ENCODE peak calls at places on chromosomes 7 and 10, in five cellular contexts. E is T-helper 22 cell, X is NCI-H187, P is DMS153, Z is cardiac septum. F is an unnamed sample.

GRCh38 chr10:52653510-52653909 is 119.1 kb downstream of the MBL2 start:
- DNase-seq in X (no peak), P (no peak), Z (no peak), E (no peak), F (no peak)

GRCh38 chr10:15333909-15334649 is 37.0 kb downstream of the FAM171A1 start:
- DNase-seq in P (no peak), E (no peak), Z (no peak), X (no peak), F (peak; percentile 47)

GRCh38 chr7:137760111-137760510 is 86.7 kb downstream of the DGKI start:
- DNase-seq in X (no peak), E (no peak), P (no peak), Z (no peak), F (no peak)

GRCh38 chr7:14685112-14685511 is 217.4 kb downstream of the DGKB start:
- DNase-seq in Z (no peak), E (no peak), X (no peak), P (no peak), F (no peak)

GRCh38 chr7:10838205-10838604 is 135.5 kb upstream of the PHF14 start:
- DNase-seq in P (no peak), X (no peak), Z (no peak), E (no peak), F (no peak)

GRCh38 chr10:47346572-47347302 is 1.4 kb upstream of the RBP3 start:
- DNase-seq in X (peak; percentile 3), E (no peak), P (peak; percentile 56), Z (peak; percentile 63), F (no peak)

GRCh38 chr10:113028393-113029054 is 78.5 kb downstream of the TCF7L2 start:
- DNase-seq in X (no peak), E (no peak), P (no peak), Z (peak; percentile 29), F (no peak)

GRCh38 chr7:119957335-119957734 is 315.6 kb upstream of the KCND2 start:
- DNase-seq in E (no peak), X (no peak), P (no peak), Z (no peak), F (no peak)

GRCh38 chr7:19620470-19620869 is 88.4 kb downstream of the POLR1F start:
- DNase-seq in X (no peak), Z (no peak), P (no peak), E (no peak), F (no peak)

GRCh38 chr10:85862771-85863170 is 503.8 kb downstream of the GRID1 start:
- DNase-seq in P (no peak), X (no peak), Z (no peak), E (no peak), F (no peak)

GRCh38 chr7:69756235-69756634 is 158.0 kb downstream of the AUTS2 start:
- DNase-seq in X (no peak), E (no peak), Z (no peak), P (no peak), F (no peak)

GRCh38 chr10:103685880-103686669 is 169.3 kb downstream of the SH3PXD2A start:
- DNase-seq in P (peak; percentile 34), X (peak; percentile 2), Z (peak; percentile 84), E (peak; percentile 32), F (peak; percentile 64)

GRCh38 chr10:14146005-14146404 is 184.7 kb downstream of the FRMD4A start:
- DNase-seq in P (no peak), E (no peak), X (no peak), Z (no peak), F (no peak)

GRCh38 chr7:110386914-110387313 is 704.0 kb upstream of the LRRN3 start:
- DNase-seq in X (no peak), Z (no peak), E (no peak), P (no peak), F (peak; percentile 83)

GRCh38 chr10:51297438-51297837 is 223.2 kb downstream of the PRKG1 start:
- DNase-seq in P (no peak), X (no peak), Z (no peak), E (no peak), F (no peak)

GRCh38 chr7:30772984-30773383 is 1.8 kb downstream of the MINDY4 start:
- DNase-seq in X (no peak), E (no peak), P (no peak), Z (no peak), F (no peak)

GRCh38 chr7:158828343-158829020 is 827 bp downstream of the ESYT2 start:
- DNase-seq in X (no peak), Z (peak; percentile 78), P (no peak), E (peak; percentile 7), F (peak; percentile 16)

GRCh38 chr7:150631866-150632864 is at the start of gene GIMAP6:
- DNase-seq in E (peak; percentile 10), P (no peak), X (no peak), Z (peak; percentile 80), F (no peak)

GRCh38 chr10:43176271-43176670 is 38.0 kb downstream of the CSGALNACT2 start:
- DNase-seq in P (no peak), E (no peak), Z (no peak), X (no peak), F (no peak)

GRCh38 chr10:72335394-72336258 is 19.1 kb downstream of the DNAJB12 start:
- DNase-seq in X (no peak), P (no peak), E (peak; percentile 34), Z (peak; percentile 89), F (no peak)

GRCh38 chr7:1130021-1130990 is 29.7 kb downstream of the ZFAND2A start:
- DNase-seq in X (no peak), P (no peak), Z (peak; percentile 50), E (no peak), F (no peak)

GRCh38 chr7:130875265-130875741 is 141.3 kb upstream of the KLF14 start:
- DNase-seq in X (no peak), E (no peak), Z (no peak), P (no peak), F (peak; percentile 59)

GRCh38 chr7:21538936-21539335 is 3.9 kb upstream of the DNAH11 start:
- DNase-seq in P (no peak), E (no peak), X (no peak), Z (no peak), F (no peak)